ENCODE peak calls at places on chromosomes 13 and 19, in ten cellular contexts. S, H, Y, K, G, Q, C, N, E and D are unnamed samples. For H3K4me1 and H3K27me3, the result is how much of the 10 kb centered on the place peaks cover.

GRCh38 chr13:48506092-48506701 is 26.7 kb downstream of the RCBTB2 start:
- DNase-seq in S (no peak), H (no peak), Y (no peak), K (peak), G (no peak), Q (no peak), C (peak), N (no peak), E (no peak), D (no peak)

GRCh38 chr19:18596752-18597157 is 8.2 kb downstream of the REX1BD start:
- DNase-seq in S (no peak), H (peak), Y (peak), K (peak), G (peak), Q (peak), C (peak), N (no peak), E (no peak), D (no peak)

GRCh38 chr13:96032717-96033116 is 20.5 kb downstream of the UGGT2 start:
- DNase-seq in S (peak), H (no peak), Y (no peak), K (no peak), G (no peak), Q (no peak), C (no peak), N (no peak), E (no peak), D (no peak)

GRCh38 chr19:6259312-6259861 is 20.4 kb downstream of the MLLT1 start:
- DNase-seq in S (no peak), H (no peak), Y (no peak), K (no peak), G (no peak), Q (no peak), C (no peak), N (no peak), E (no peak), D (no peak)

GRCh38 chr13:67231481-67231940 is 1.4 kb upstream of the PCDH9 start:
- DNase-seq in S (no peak), H (no peak), Y (no peak), K (no peak), G (no peak), Q (peak), C (no peak), N (no peak), E (no peak), D (no peak)

GRCh38 chr19:49415102-49415809 is 8.0 kb downstream of the PTH2 start:
- DNase-seq in S (no peak), H (no peak), Y (no peak), K (no peak), G (no peak), Q (peak), C (no peak), N (no peak), E (peak), D (no peak)

GRCh38 chr19:47729468-47729798 is 15.9 kb upstream of the NOP53 start:
- DNase-seq in S (peak), H (peak), Y (peak), K (peak), G (no peak), Q (peak), C (peak), N (peak), E (no peak), D (no peak)

GRCh38 chr13:99004931-99005330 is 27.1 kb upstream of the DOCK9 start:
- DNase-seq in S (no peak), H (no peak), Y (no peak), K (no peak), G (no peak), Q (no peak), C (no peak), N (no peak), E (no peak), D (no peak)

GRCh38 chr19:16066611-16067104 is 9.6 kb upstream of the TPM4 start:
- DNase-seq in S (peak), H (no peak), Y (peak), K (no peak), G (peak), Q (peak), C (peak), N (no peak), E (no peak), D (no peak)

GRCh38 chr19:45607071-45608029 is 5.3 kb upstream of the GPR4 start:
- DNase-seq in S (peak), H (peak), Y (peak), K (peak), G (peak), Q (peak), C (peak), N (peak), E (no peak), D (peak)

GRCh38 chr13:48138270-48138669 is 43.4 kb upstream of the MED4 start:
- DNase-seq in S (no peak), H (no peak), Y (no peak), K (no peak), G (no peak), Q (no peak), C (no peak), N (no peak), E (no peak), D (no peak)

GRCh38 chr19:16518483-16519229 is 22.5 kb downstream of the C19orf44 start:
- DNase-seq in S (no peak), H (no peak), Y (no peak), K (no peak), G (no peak), Q (no peak), C (no peak), N (no peak), E (no peak), D (no peak)

GRCh38 chr19:58519087-58519354 is 589 bp downstream of the ZBTB45 start:
- DNase-seq in S (no peak), H (peak), Y (peak), K (peak), G (peak), Q (peak), C (peak), N (peak), E (no peak), D (no peak)

GRCh38 chr13:31207630-31208549 is 8.1 kb downstream of the B3GLCT start:
- DNase-seq in S (no peak), H (no peak), Y (no peak), K (peak), G (no peak), Q (peak), C (no peak), N (peak), E (no peak), D (no peak)

GRCh38 chr19:8505680-8506401 is 3.4 kb upstream of the PRAM1 start:
- DNase-seq in S (peak), H (peak), Y (peak), K (peak), G (peak), Q (peak), C (peak), N (peak), E (no peak), D (peak)

GRCh38 chr13:32150239-32150638 is 118.7 kb downstream of the FRY start:
- DNase-seq in S (no peak), H (no peak), Y (no peak), K (no peak), G (no peak), Q (peak), C (no peak), N (no peak), E (no peak), D (no peak)

GRCh38 chr19:38843175-38843758 is 6.5 kb downstream of the HNRNPL start:
- DNase-seq in S (no peak), H (no peak), Y (no peak), K (no peak), G (no peak), Q (no peak), C (peak), N (no peak), E (no peak), D (no peak)

GRCh38 chr19:38844093-38844686 is 5.6 kb downstream of the HNRNPL start:
- DNase-seq in S (no peak), H (no peak), Y (no peak), K (no peak), G (no peak), Q (no peak), C (peak), N (no peak), E (no peak), D (no peak)

GRCh38 chr19:38848299-38849146 is 1.3 kb downstream of the HNRNPL start:
- DNase-seq in S (no peak), H (no peak), Y (no peak), K (no peak), G (no peak), Q (no peak), C (no peak), N (no peak), E (no peak), D (no peak)

GRCh38 chr19:38845374-38846024 is 4.3 kb downstream of the HNRNPL start:
- DNase-seq in S (no peak), H (no peak), Y (no peak), K (no peak), G (no peak), Q (no peak), C (peak), N (no peak), E (no peak), D (no peak)

GRCh38 chr19:38846097-38846496 is 3.7 kb downstream of the HNRNPL start:
- DNase-seq in S (no peak), H (no peak), Y (no peak), K (no peak), G (no peak), Q (no peak), C (peak), N (no peak), E (no peak), D (no peak)
- H3K4me1 ChIP-seq in S (under half), H (half or more), Y (half or more), K (under half), G (under half), Q (under half), C (under half), N (half or more), E (under half), D (under half)

GRCh38 chr13:111139874-111140561 is 24.9 kb downstream of the ARHGEF7 start:
- DNase-seq in S (peak), H (no peak), Y (no peak), K (no peak), G (no peak), Q (no peak), C (no peak), N (no peak), E (no peak), D (no peak)
- H3K27me3 ChIP-seq in S (half or more), H (under half), Y (under half), K (under half), G (under half), Q (half or more), C (under half), N (under half), E (under half), D (under half)

DNA sequence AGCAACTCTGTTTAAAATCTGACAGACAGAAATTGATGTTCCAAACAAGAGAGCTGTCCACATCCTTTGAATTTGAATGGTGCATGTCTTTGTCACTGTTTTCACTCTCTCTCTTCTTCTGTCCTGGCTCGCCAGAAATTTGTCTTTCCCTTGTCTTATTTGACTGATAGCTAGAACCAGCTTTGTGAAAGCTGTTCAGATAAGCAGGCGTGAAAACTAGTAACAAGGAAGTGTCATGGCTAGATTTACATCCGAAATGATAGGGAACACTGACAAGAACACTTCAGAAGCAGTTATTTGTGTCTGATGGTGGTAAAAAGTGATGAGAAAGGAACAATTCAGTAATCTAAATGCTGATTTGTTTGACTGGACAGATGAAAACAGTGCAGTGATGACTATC is 354.9 kb upstream of the SLITRK1 start:
- DNase-seq in S (no peak), H (no peak), Y (no peak), K (no peak), G (no peak), Q (no peak), C (no peak), N (no peak), E (no peak), D (no peak)
- H3K4me3 ChIP-seq in S (no peak), H (no peak), Y (no peak), K (no peak), G (no peak), Q (no peak), C (no peak), N (no peak), E (no peak), D (no peak)

GRCh38 chr13:51500687-51501086 is 47.9 kb upstream of the INTS6 start:
- DNase-seq in S (no peak), H (no peak), Y (no peak), K (no peak), G (no peak), Q (peak), C (no peak), N (no peak), E (no peak), D (no peak)
- H3K4me1 ChIP-seq in S (under half), H (under half), Y (under half), K (under half), G (under half), Q (under half), C (under half), N (under half), E (under half), D (under half)

GRCh38 chr19:996051-996838 is 4.0 kb upstream of the GRIN3B start:
- DNase-seq in S (no peak), H (no peak), Y (peak), K (no peak), G (peak), Q (peak), C (no peak), N (no peak), E (no peak), D (no peak)
- H3K27me3 ChIP-seq in S (half or more), H (half or more), Y (under half), K (half or more), G (half or more), Q (under half), C (under half), N (under half), E (under half), D (under half)

DNA sequence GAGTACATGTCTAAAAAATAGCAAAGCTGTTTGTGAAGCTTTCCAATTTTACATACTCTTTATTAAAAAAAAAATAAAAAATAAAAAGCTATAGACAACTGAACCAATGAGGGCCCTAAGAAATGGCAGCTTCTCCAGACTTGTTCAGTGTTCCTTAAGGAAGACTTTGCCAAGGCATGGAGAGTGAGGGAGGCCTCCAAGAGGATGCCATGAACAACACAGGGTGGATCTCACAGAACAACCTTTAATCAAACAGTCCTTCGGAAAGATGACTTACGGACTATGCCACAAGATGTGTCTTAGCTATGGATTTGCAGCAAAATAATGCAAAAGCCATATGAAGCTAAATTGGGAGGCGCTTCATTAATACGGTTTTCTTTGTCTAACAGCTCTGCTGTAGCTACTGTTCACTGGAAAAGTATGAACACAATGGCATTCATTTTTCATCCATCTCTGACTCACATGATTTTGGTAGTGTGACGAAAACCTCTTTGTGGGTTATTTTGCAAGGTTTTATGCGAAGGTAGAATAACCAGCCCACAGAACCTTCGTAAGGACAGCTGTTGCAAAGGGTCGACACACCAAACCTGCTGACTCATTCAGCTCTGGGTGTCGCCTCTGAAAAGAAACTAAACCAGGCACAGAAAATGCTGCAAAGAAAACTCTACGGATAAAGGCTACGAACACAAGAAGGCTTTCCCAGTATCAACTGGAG is 27.7 kb downstream of the EFNB2 start:
- DNase-seq in S (peak), H (no peak), Y (no peak), K (no peak), G (no peak), Q (peak), C (no peak), N (no peak), E (no peak), D (no peak)
- H3K4me3 ChIP-seq in S (peak), H (no peak), Y (no peak), K (no peak), G (no peak), Q (no peak), C (peak), N (peak), E (no peak), D (no peak)